ENCODE peak calls at places on chromosomes 12 and 14, in eight cellular contexts. O is CD4-positive, alpha-beta memory T cell; T is CD8-positive, alpha-beta T cell; B is fibroblast of pulmonary artery; Y is foreskin fibroblast; H is testis; I is RWPE2; J is HCT116. A is an unnamed sample.

GRCh38 chr12:117380083-117380482 is 18.7 kb upstream of the NOS1 start:
- DNase-seq in I (no peak), B (no peak), Y (no peak), J (no peak), O (no peak), T (no peak), H (peak), A (no peak)

GRCh38 chr14:104970231-104971068 is 7.7 kb downstream of the AHNAK2 start:
- DNase-seq in I (peak), Y (peak), J (peak), O (no peak), B (peak), T (no peak), H (no peak), A (peak)

GRCh38 chr14:65080954-65081747 is 21.2 kb downstream of the MAX start:
- DNase-seq in J (no peak), H (no peak), T (no peak), B (no peak), O (no peak), Y (no peak), I (no peak), A (no peak)

GRCh38 chr14:104938960-104939359 is 14.3 kb downstream of the PLD4 start:
- DNase-seq in H (no peak), Y (no peak), T (no peak), B (no peak), O (no peak), I (peak), J (no peak), A (no peak)

GRCh38 chr14:99681832-99682148 is 2.3 kb upstream of the CYP46A1 start:
- DNase-seq in I (no peak), B (no peak), T (no peak), J (no peak), O (no peak), Y (no peak), H (no peak), A (no peak)

GRCh38 chr12:110581951-110582285 is 1.2 kb downstream of the PPTC7 start:
- DNase-seq in H (peak), I (no peak), O (peak), B (no peak), Y (no peak), T (no peak), J (no peak), A (no peak)

GRCh38 chr14:38948171-38948570 is 154.9 kb downstream of the SEC23A start:
- DNase-seq in O (no peak), T (no peak), B (peak), J (no peak), Y (no peak), I (no peak), H (no peak), A (peak)

GRCh38 chr12:114684098-114684869 is at the start of gene TBX3:
- DNase-seq in T (no peak), O (peak), B (peak), Y (peak), H (peak), I (peak), J (peak), A (peak)

GRCh38 chr12:27975222-27976136 is 2.9 kb upstream of the PTHLH start:
- DNase-seq in Y (no peak), J (no peak), I (peak), O (no peak), B (peak), T (no peak), H (peak), A (no peak)

GRCh38 chr12:89376844-89377243 is 24.5 kb upstream of the DUSP6 start:
- DNase-seq in H (no peak), O (no peak), T (no peak), B (no peak), Y (no peak), J (no peak), I (no peak), A (no peak)

GRCh38 chr14:37279818-37280217 is 82.1 kb downstream of the MIPOL1 start:
- DNase-seq in O (no peak), Y (no peak), T (no peak), I (no peak), B (no peak), H (no peak), J (no peak), A (no peak)

GRCh38 chr12:121400332-121401139 is 618 bp downstream of the RNF34 start:
- DNase-seq in H (peak), B (peak), J (peak), O (peak), Y (peak), I (peak), T (peak), A (no peak)

GRCh38 chr12:131021142-131021541 is 67.4 kb downstream of the ADGRD1 start:
- DNase-seq in H (no peak), T (no peak), I (no peak), J (no peak), Y (no peak), B (no peak), O (no peak), A (no peak)

GRCh38 chr14:85317491-85318021 is 212.4 kb upstream of the FLRT2 start:
- DNase-seq in T (no peak), B (no peak), H (no peak), I (no peak), Y (peak), J (no peak), O (no peak), A (no peak)

GRCh38 chr14:105148604-105149145 is 19.9 kb downstream of the JAG2 start:
- DNase-seq in H (no peak), Y (no peak), I (peak), J (no peak), B (no peak), O (peak), T (no peak), A (no peak)

GRCh38 chr12:71548906-71549305 is 109.3 kb downstream of the LGR5 start:
- DNase-seq in J (no peak), T (no peak), O (no peak), B (no peak), I (no peak), H (no peak), Y (no peak), A (no peak)

GRCh38 chr12:46452061-46452615 is 79.6 kb upstream of the SLC38A2 start:
- DNase-seq in H (no peak), O (no peak), Y (peak), J (peak), B (no peak), I (no peak), T (no peak), A (no peak)

GRCh38 chr12:13836116-13836515 is 145.3 kb downstream of the GRIN2B start:
- DNase-seq in Y (no peak), J (no peak), H (no peak), T (no peak), O (no peak), I (no peak), B (no peak), A (no peak)

GRCh38 chr12:109113661-109114321 is 2.6 kb upstream of the ACACB start:
- DNase-seq in H (no peak), I (no peak), T (no peak), J (no peak), O (no peak), Y (no peak), B (peak), A (no peak)

GRCh38 chr12:57893460-57894353 is 47.2 kb upstream of the CTDSP2 start:
- DNase-seq in I (no peak), B (peak), T (no peak), J (no peak), O (no peak), H (peak), Y (peak), A (peak)

GRCh38 chr12:91139981-91140659 is 28.8 kb upstream of the LUM start:
- DNase-seq in B (peak), I (no peak), O (no peak), H (no peak), Y (peak), J (no peak), T (no peak), A (peak)

GRCh38 chr14:89500303-89500702 is 83.3 kb upstream of the FOXN3 start:
- DNase-seq in J (no peak), I (no peak), T (no peak), Y (no peak), O (no peak), H (no peak), B (no peak), A (no peak)

GRCh38 chr14:103623308-103623707 is 5.7 kb upstream of the KLC1 start:
- DNase-seq in H (no peak), B (no peak), I (no peak), J (no peak), Y (no peak), O (no peak), T (no peak), A (no peak)

GRCh38 chr12:89427508-89428156 is 75.3 kb upstream of the DUSP6 start:
- DNase-seq in Y (no peak), I (no peak), J (no peak), O (no peak), B (no peak), T (no peak), H (no peak), A (no peak)

GRCh38 chr12:67590122-67590795 is 58.3 kb upstream of the DYRK2 start:
- DNase-seq in I (no peak), B (no peak), H (no peak), J (no peak), Y (no peak), O (peak), T (peak), A (no peak)

GRCh38 chr12:50620050-50620974 is 115.5 kb downstream of the DIP2B start:
- DNase-seq in I (peak), B (peak), Y (peak), T (no peak), O (no peak), J (no peak), H (no peak), A (peak)

GRCh38 chr14:24565766-24566165 is 10.3 kb downstream of the CTSG start:
- DNase-seq in Y (no peak), J (no peak), O (no peak), T (no peak), B (no peak), H (no peak), I (no peak), A (no peak)

GRCh38 chr12:54050479-54050805 is 3.2 kb upstream of the HOXC4 start:
- DNase-seq in B (no peak), J (no peak), T (no peak), I (no peak), O (no peak), Y (no peak), H (no peak), A (no peak)

GRCh38 chr12:54053625-54054441 is at the start of gene HOXC4:
- DNase-seq in O (no peak), H (peak), J (no peak), B (peak), Y (no peak), I (no peak), T (no peak), A (no peak)

GRCh38 chr12:54051081-54051912 is 2.3 kb upstream of the HOXC4 start:
- DNase-seq in J (no peak), H (no peak), T (no peak), I (no peak), O (no peak), Y (no peak), B (no peak), A (no peak)

GRCh38 chr12:54052745-54053624 is 650 bp upstream of the HOXC4 start:
- DNase-seq in T (no peak), J (no peak), H (no peak), B (no peak), O (no peak), I (no peak), Y (no peak), A (no peak)

GRCh38 chr12:54051916-54052744 is 1.5 kb upstream of the HOXC4 start:
- DNase-seq in T (no peak), H (no peak), I (no peak), B (no peak), J (no peak), Y (no peak), O (no peak), A (no peak)
- H3K4me3 ChIP-seq in T (no peak), H (no peak), I (no peak), B (no peak), J (no peak), Y (no peak), O (no peak), A (no peak)

GRCh38 chr14:23401331-23401730 is 6.7 kb downstream of the MYH6 start:
- DNase-seq in T (no peak), B (no peak), Y (no peak), H (no peak), J (no peak), O (no peak), I (no peak), A (no peak)

GRCh38 chr14:23403908-23404307 is 4.2 kb downstream of the MYH6 start:
- DNase-seq in Y (no peak), J (no peak), H (no peak), O (no peak), B (no peak), I (no peak), T (no peak), A (no peak)

GRCh38 chr14:23402296-23403138 is 5.6 kb downstream of the MYH6 start:
- DNase-seq in H (peak), O (no peak), J (no peak), B (no peak), I (no peak), T (no peak), Y (no peak), A (no peak)

GRCh38 chr14:23404331-23404900 is 3.7 kb downstream of the MYH6 start:
- DNase-seq in B (no peak), Y (no peak), H (no peak), J (no peak), O (no peak), I (no peak), T (no peak), A (no peak)

GRCh38 chr14:23403139-23403438 is 5.0 kb downstream of the MYH6 start:
- DNase-seq in B (no peak), O (no peak), T (no peak), H (no peak), I (no peak), J (no peak), Y (no peak), A (no peak)
- H3K4me3 ChIP-seq in B (no peak), O (no peak), T (no peak), H (no peak), I (no peak), J (no peak), Y (no peak), A (no peak)

GRCh38 chr12:52690351-52691075 is 10.3 kb upstream of the KRT1 start:
- DNase-seq in Y (no peak), J (no peak), B (no peak), O (no peak), T (no peak), I (no peak), H (no peak), A (no peak)
- H3K4me3 ChIP-seq in Y (no peak), J (no peak), B (no peak), O (peak), T (peak), I (peak), H (peak), A (no peak)

GRCh38 chr14:28830115-28830534 is 63.5 kb downstream of the FOXG1 start:
- DNase-seq in T (no peak), B (no peak), Y (no peak), O (no peak), H (peak), I (no peak), J (no peak), A (no peak)
- H3K4me3 ChIP-seq in T (no peak), B (no peak), Y (no peak), O (no peak), H (peak), I (no peak), J (no peak), A (no peak)

GRCh38 chr14:78196323-78196722 is 26.1 kb downstream of the NRXN3 start:
- DNase-seq in J (no peak), Y (no peak), O (no peak), I (no peak), H (no peak), T (no peak), B (no peak), A (no peak)
- H3K4me3 ChIP-seq in J (no peak), Y (no peak), O (no peak), I (no peak), H (no peak), T (no peak), B (no peak), A (no peak)